ENCODE peak calls at places on chromosomes 3 and 15, in four cellular contexts. W is K562, U is GM12878, J is HepG2. K is an unnamed sample.

GRCh38 chr15:41930221-41930866 is 36.5 kb upstream of the SPTBN5 start:
- DNase-seq in J (peak), U (peak), W (no peak), K (no peak)

GRCh38 chr3:156535162-156535627 is 19.7 kb downstream of the SSR3 start:
- DNase-seq in J (peak), W (no peak), U (no peak), K (peak)

GRCh38 chr15:57610130-57610529 is 18.4 kb downstream of the MYZAP start:
- DNase-seq in J (no peak), U (no peak), W (no peak), K (peak)

GRCh38 chr15:39597751-39598185 is 16.9 kb downstream of the THBS1 start:
- DNase-seq in W (no peak), U (no peak), J (no peak), K (no peak)

GRCh38 chr15:86830304-86830703 is 750.6 kb downstream of the AGBL1 start:
- DNase-seq in U (no peak), J (no peak), W (no peak), K (no peak)

GRCh38 chr15:55253580-55253979 is 36.0 kb downstream of the RAB27A start:
- DNase-seq in W (no peak), U (no peak), J (no peak), K (no peak)

GRCh38 chr3:52671676-52672075 is 14.0 kb downstream of the PBRM1 start:
- DNase-seq in J (no peak), W (no peak), U (no peak), K (no peak)

GRCh38 chr3:43632269-43632733 is 10.5 kb upstream of the ANO10 start:
- DNase-seq in J (no peak), W (peak), U (no peak), K (no peak)

GRCh38 chr3:42101048-42101447 is 9.9 kb downstream of the TRAK1 start:
- DNase-seq in W (no peak), U (no peak), J (peak), K (no peak)

GRCh38 chr3:128379768-128380167 is 86.9 kb downstream of the DNAJB8 start:
- DNase-seq in J (no peak), U (no peak), W (no peak), K (no peak)

GRCh38 chr3:143146875-143147274 is 27.3 kb downstream of the CHST2 start:
- DNase-seq in U (no peak), J (no peak), W (no peak), K (no peak)

GRCh38 chr3:10339376-10339955 is 18.6 kb upstream of the SEC13 start:
- DNase-seq in U (no peak), J (no peak), W (no peak), K (no peak)

GRCh38 chr3:99315896-99316295 is 322.5 kb upstream of the COL8A1 start:
- DNase-seq in J (no peak), W (no peak), U (no peak), K (no peak)

GRCh38 chr3:104805042-104805441 is 561.7 kb upstream of the ALCAM start:
- DNase-seq in J (no peak), U (no peak), W (no peak), K (no peak)

GRCh38 chr3:55622116-55622515 is 135.0 kb upstream of the WNT5A start:
- DNase-seq in J (no peak), W (no peak), U (no peak), K (no peak)
- TF ChIP-seq TARDBP in J (no peak), W (no peak), U (no peak), K (no peak)

DNA sequence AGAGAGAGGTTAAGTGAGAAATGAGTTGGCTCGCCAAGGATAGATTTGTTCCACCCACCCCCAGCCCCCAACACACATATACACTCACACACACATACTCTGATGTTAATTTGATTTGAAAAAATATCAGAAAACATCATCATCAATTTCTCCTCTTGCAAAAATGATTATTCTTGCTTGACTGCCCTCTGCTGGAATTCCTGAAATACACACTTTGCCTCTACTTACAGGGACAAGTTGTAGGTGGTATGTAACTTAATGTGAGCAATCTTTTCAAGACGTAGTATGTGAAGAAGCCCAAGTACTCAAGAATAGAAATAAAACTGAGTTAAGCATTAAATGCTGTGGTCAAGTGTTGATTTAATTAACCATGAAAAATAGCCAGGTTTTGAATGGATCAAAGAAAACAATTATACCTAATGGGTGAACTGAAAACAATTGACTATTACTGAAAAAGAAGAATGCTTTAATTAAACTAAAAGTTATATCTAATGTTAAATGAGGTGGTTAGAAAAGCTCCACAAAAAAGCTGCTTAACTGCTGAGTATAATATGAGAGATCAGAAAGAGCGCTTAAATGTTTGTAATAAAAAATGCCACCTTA is 46.6 kb upstream of the MDFIC2 start:
- DNase-seq in W (no peak), J (peak), U (no peak), K (peak)
- TF ChIP-seq TARDBP in W (no peak), J (no peak), U (no peak), K (no peak)

GRCh38 chr15:52782514-52782913 is 7.6 kb downstream of the ONECUT1 start:
- DNase-seq in U (no peak), W (no peak), J (no peak), K (no peak)

GRCh38 chr15:52778457-52778856 is 11.7 kb downstream of the ONECUT1 start:
- DNase-seq in W (no peak), U (no peak), J (no peak), K (no peak)

GRCh38 chr15:52783929-52784798 is 6.0 kb downstream of the ONECUT1 start:
- DNase-seq in J (no peak), U (no peak), W (peak), K (no peak)

GRCh38 chr15:52783191-52783829 is 6.8 kb downstream of the ONECUT1 start:
- DNase-seq in W (no peak), U (no peak), J (no peak), K (no peak)

DNA sequence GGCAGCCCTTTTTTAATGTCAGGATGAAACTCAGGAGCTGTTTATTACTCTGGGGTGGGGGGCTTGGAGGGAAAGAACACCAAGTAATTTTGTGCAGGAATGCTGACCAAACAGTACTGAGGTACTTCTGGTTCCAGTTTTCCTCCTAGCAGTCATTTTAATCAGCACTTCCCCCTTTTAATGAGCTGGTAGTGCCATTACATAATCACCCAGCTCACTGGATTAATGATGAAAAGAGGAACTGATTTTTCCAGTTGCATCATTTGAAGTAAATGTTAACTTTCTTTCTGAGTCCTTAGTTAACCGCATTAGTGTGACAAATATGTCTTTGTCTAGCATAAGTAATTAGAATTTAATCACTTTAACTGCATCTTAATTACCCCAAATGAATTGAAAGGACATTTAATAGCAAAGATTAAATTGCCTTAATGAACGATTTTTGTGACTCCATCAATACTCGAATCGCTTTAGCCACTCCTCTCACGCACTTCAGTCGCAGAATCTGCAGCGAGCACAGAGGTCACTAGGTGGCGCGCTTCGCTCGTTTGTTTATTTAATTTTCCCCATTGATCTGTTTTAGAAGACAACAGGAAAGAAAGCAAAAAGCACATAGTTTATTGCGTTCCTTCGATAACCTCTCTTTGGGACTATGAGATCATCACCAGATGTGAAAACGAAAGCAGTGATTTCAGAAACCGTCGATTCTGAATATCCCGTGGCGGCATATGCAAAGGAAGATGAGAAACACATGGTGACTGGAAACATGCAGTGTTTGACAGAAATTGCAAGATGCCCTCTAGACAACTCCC is 9.8 kb downstream of the ONECUT1 start:
- DNase-seq in W (peak), U (peak), J (peak), K (peak)
- TF ChIP-seq TARDBP in W (no peak), U (no peak), J (no peak), K (no peak)

GRCh38 chr3:44902628-44903027 is 28.2 kb downstream of the TGM4 start:
- DNase-seq in W (no peak), U (no peak), J (peak), K (no peak)

GRCh38 chr3:44903314-44903713 is 28.9 kb downstream of the TGM4 start:
- DNase-seq in U (no peak), W (no peak), J (no peak), K (no peak)

GRCh38 chr3:44903751-44904150 is 29.3 kb downstream of the TGM4 start:
- DNase-seq in J (no peak), U (no peak), W (no peak), K (no peak)

GRCh38 chr3:44896449-44896848 is 22.0 kb downstream of the TGM4 start:
- DNase-seq in W (no peak), U (no peak), J (no peak), K (no peak)

GRCh38 chr3:44899683-44900367 is 25.4 kb downstream of the TGM4 start:
- DNase-seq in J (no peak), W (no peak), U (no peak), K (no peak)
- TF ChIP-seq TARDBP in J (no peak), W (no peak), U (no peak), K (no peak)

K was measured in HEK293T.